ENCODE peak calls at places on chromosomes 3 and 15, in nine cellular contexts. K is GM23338, A is ovary, E is neural progenitor cell, V is A549, U is colonic mucosa, O is Peyer's patch, D is left lung, Q is neuronal stem cell. C is an unnamed sample.

GRCh38 chr3:197516517-197516889 is 39.3 kb downstream of the BDH1 start:
- DNase-seq in K (no peak), A (no peak), E (no peak), V (peak), U (no peak), O (no peak), D (no peak), Q (no peak), C (peak)

GRCh38 chr3:168459229-168459784 is 363.6 kb upstream of the GOLIM4 start:
- DNase-seq in K (no peak), A (no peak), E (no peak), V (no peak), U (no peak), O (no peak), D (no peak), Q (no peak), C (no peak)

GRCh38 chr3:47428585-47429145 is 47.1 kb downstream of the SCAP start:
- DNase-seq in K (no peak), A (peak), E (no peak), V (no peak), U (no peak), O (no peak), D (no peak), Q (no peak), C (no peak)

GRCh38 chr3:110423276-110423675 is 648.3 kb upstream of the NECTIN3 start:
- DNase-seq in K (no peak), A (no peak), E (no peak), V (no peak), U (no peak), O (no peak), D (no peak), Q (no peak), C (no peak)

GRCh38 chr3:126293370-126294082 is 63.7 kb downstream of the KLF15 start:
- DNase-seq in K (no peak), A (no peak), E (no peak), V (no peak), U (no peak), O (no peak), D (no peak), Q (no peak), C (peak)

GRCh38 chr3:134799393-134799792 is 4.3 kb downstream of the EPHB1 start:
- DNase-seq in K (no peak), A (no peak), E (no peak), V (no peak), U (no peak), O (no peak), D (no peak), Q (no peak), C (no peak)

GRCh38 chr3:127786358-127787070 is 35.8 kb downstream of the MGLL start:
- DNase-seq in K (no peak), A (peak), E (peak), V (no peak), U (peak), O (peak), D (peak), Q (no peak), C (no peak)

GRCh38 chr15:95937128-95937528 is 393.4 kb upstream of the NR2F2 start:
- DNase-seq in K (no peak), A (no peak), E (no peak), V (no peak), U (no peak), O (no peak), D (no peak), Q (no peak), C (no peak)

GRCh38 chr3:168081856-168082255 is 13.9 kb downstream of the GOLIM4 start:
- DNase-seq in K (no peak), A (no peak), E (no peak), V (no peak), U (no peak), O (no peak), D (no peak), Q (no peak), C (no peak)

GRCh38 chr3:10816019-10816862 is at the start of gene SLC6A11:
- DNase-seq in K (peak), A (no peak), E (peak), V (no peak), U (no peak), O (no peak), D (peak), Q (peak), C (no peak)

GRCh38 chr15:85545185-85545584 is 164.8 kb downstream of the AKAP13 start:
- DNase-seq in K (no peak), A (no peak), E (no peak), V (no peak), U (no peak), O (no peak), D (no peak), Q (no peak), C (no peak)
- H3K4me3 ChIP-seq in K (no peak), A (no peak), E (no peak), V (no peak), U (no peak), O (no peak), D (peak), Q (no peak), C (no peak)

DNA sequence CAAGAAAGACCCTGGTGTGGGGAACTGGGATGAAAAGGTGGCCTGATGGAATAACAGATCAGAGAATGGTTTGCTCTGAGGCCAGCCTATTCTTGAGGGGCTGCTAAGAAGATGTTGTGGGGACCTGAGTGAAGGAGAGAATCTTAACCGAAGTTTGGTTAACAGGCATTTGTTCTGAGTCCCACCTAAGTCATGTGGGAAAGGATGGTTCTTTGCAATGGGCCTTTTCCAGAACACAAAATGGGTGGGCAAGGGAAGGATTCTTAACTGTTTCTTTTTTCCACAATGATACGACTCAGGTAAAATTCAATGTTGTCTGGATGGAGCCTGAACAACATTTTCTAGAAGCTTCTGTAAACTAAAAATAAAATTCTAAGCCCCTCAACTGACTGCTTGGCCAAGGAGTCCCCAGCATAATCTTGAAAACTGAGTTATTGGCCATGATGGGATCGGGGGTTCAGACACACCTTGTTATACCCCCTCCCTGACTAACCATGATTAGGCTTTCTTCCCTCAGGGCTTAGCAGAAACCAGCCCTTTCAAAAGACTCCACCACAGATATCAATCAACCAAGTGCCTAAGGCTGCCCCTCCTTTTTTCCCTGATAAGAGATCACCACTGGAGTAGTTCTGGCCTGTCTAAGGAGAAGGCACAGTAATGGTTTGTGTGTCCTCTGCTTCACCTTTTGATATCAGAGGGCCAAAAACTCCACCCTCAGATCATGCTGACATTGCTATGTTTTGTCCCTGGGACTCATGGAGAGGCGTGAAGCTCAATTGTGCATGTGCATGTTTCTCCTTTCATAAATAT is 30.1 kb downstream of the SCN11A start:
- DNase-seq in K (no peak), A (no peak), E (no peak), V (no peak), U (no peak), O (no peak), D (no peak), Q (no peak), C (no peak)
- H3K27ac ChIP-seq in K (no peak), A (no peak), E (no peak), V (no peak), U (no peak), O (no peak), D (no peak), Q (no peak), C (no peak)

DNA sequence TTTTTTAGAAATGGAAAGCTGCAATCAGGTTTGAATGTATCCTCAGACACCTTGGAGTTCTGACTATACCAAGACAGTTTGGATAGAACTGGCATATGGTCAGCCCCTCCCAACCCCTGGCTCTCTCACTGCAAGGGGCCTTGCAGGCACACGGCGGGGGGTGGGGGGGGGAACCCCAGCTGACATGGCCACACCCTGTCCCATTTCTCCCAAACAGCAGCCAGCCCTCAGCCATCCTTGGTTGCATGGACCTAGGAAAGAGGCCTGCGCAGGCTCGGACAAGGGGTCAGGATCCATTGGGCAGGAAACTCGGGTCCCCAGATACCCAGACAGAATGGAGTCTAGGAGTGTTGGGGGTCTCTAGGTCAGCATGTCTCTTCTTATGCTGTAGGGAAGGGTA is 14.5 kb downstream of the CAND2 start:
- DNase-seq in K (no peak), A (no peak), E (no peak), V (no peak), U (no peak), O (no peak), D (no peak), Q (no peak), C (no peak)
- H3K4me3 ChIP-seq in K (peak), A (no peak), E (peak), V (no peak), U (no peak), O (no peak), D (no peak), Q (no peak), C (no peak)

GRCh38 chr15:74892313-74892712 is 2.5 kb downstream of the MPI start:
- DNase-seq in K (no peak), A (no peak), E (no peak), V (no peak), U (peak), O (peak), D (no peak), Q (no peak), C (no peak)

GRCh38 chr15:74892931-74893330 is 3.1 kb downstream of the MPI start:
- DNase-seq in K (no peak), A (no peak), E (no peak), V (no peak), U (no peak), O (no peak), D (no peak), Q (no peak), C (no peak)

GRCh38 chr15:74895830-74896229 is 6.0 kb downstream of the MPI start:
- DNase-seq in K (no peak), A (no peak), E (no peak), V (no peak), U (no peak), O (no peak), D (no peak), Q (no peak), C (no peak)

GRCh38 chr15:74891469-74891868 is 1.6 kb downstream of the MPI start:
- DNase-seq in K (no peak), A (no peak), E (no peak), V (no peak), U (peak), O (peak), D (no peak), Q (no peak), C (no peak)

GRCh38 chr15:74893627-74894026 is 3.8 kb downstream of the MPI start:
- DNase-seq in K (no peak), A (no peak), E (no peak), V (no peak), U (no peak), O (no peak), D (no peak), Q (no peak), C (no peak)
- H3K27ac ChIP-seq in K (no peak), A (no peak), E (no peak), V (no peak), U (no peak), O (peak), D (no peak), Q (no peak), C (no peak)

GRCh38 chr15:37995461-37996347 is 61.3 kb downstream of the TMCO5A start:
- DNase-seq in K (peak), A (no peak), E (peak), V (no peak), U (no peak), O (no peak), D (no peak), Q (peak), C (no peak)
- H3K4me3 ChIP-seq in K (no peak), A (no peak), E (no peak), V (no peak), U (no peak), O (no peak), D (no peak), Q (no peak), C (no peak)

GRCh38 chr3:5056005-5056391 is 66.1 kb upstream of the ARL8B start:
- DNase-seq in K (no peak), A (no peak), E (no peak), V (no peak), U (no peak), O (no peak), D (no peak), Q (no peak), C (no peak)
- H3K27ac ChIP-seq in K (no peak), A (no peak), E (no peak), V (peak), U (no peak), O (no peak), D (peak), Q (no peak), C (no peak)